ENCODE peak calls at places on chromosomes 11 and 22, in nine cellular contexts. P is A549, W is thoracic aorta, H is AG04449, V is astrocyte, C is cardiac muscle cell, J is RWPE1, N is GM13977, O is foreskin fibroblast. S is an unnamed sample.

GRCh38 chr22:17563936-17564391 is 666 bp downstream of the SLC25A18 start:
- DNase-seq in P (no peak), W (no peak), H (no peak), V (peak), C (no peak), J (no peak), N (no peak), O (peak), S (no peak)

GRCh38 chr11:102081313-102081712 is 28.9 kb upstream of the YAP1 start:
- DNase-seq in P (no peak), W (no peak), H (no peak), V (no peak), C (no peak), J (no peak), N (no peak), O (peak), S (no peak)

GRCh38 chr22:19228174-19228573 is 49.6 kb upstream of the SLC25A1 start:
- DNase-seq in P (no peak), W (no peak), H (no peak), V (no peak), C (no peak), J (no peak), N (no peak), O (no peak), S (no peak)

GRCh38 chr11:45087761-45088160 is 58.7 kb upstream of the PRDM11 start:
- DNase-seq in P (no peak), W (no peak), H (no peak), V (no peak), C (no peak), J (no peak), N (no peak), O (peak), S (no peak)

GRCh38 chr11:77819921-77820564 is 479 bp downstream of the RSF1 start:
- DNase-seq in P (peak), W (no peak), H (no peak), V (peak), C (peak), J (peak), N (peak), O (peak), S (no peak)

GRCh38 chr11:45333506-45333971 is 47.4 kb upstream of the SYT13 start:
- DNase-seq in P (peak), W (no peak), H (no peak), V (peak), C (no peak), J (peak), N (no peak), O (peak), S (no peak)

GRCh38 chr11:126654886-126655806 is 299.7 kb downstream of the ST3GAL4 start:
- DNase-seq in P (no peak), W (no peak), H (no peak), V (no peak), C (no peak), J (no peak), N (no peak), O (no peak), S (no peak)

GRCh38 chr11:78420255-78420764 is 2.7 kb upstream of the GAB2 start:
- DNase-seq in P (peak), W (no peak), H (peak), V (peak), C (peak), J (peak), N (peak), O (peak), S (peak)

GRCh38 chr11:45017329-45017728 is 66.6 kb upstream of the TP53I11 start:
- DNase-seq in P (no peak), W (no peak), H (no peak), V (no peak), C (peak), J (no peak), N (no peak), O (no peak), S (no peak)

GRCh38 chr11:117072517-117073218 is 25.6 kb downstream of the SIK3 start:
- DNase-seq in P (peak), W (no peak), H (peak), V (peak), C (no peak), J (peak), N (no peak), O (peak), S (no peak)

GRCh38 chr11:104764718-104765045 is 133.6 kb downstream of the CASP12 start:
- DNase-seq in P (no peak), W (no peak), H (no peak), V (peak), C (no peak), J (no peak), N (no peak), O (no peak), S (no peak)

GRCh38 chr22:50518628-50519027 is 6.8 kb downstream of the SCO2 start:
- DNase-seq in P (no peak), W (no peak), H (no peak), V (no peak), C (no peak), J (no peak), N (no peak), O (no peak), S (no peak)

GRCh38 chr11:62130498-62131464 is 7.0 kb downstream of the INCENP start:
- DNase-seq in P (no peak), W (no peak), H (no peak), V (no peak), C (no peak), J (no peak), N (no peak), O (no peak), S (no peak)

GRCh38 chr11:17777086-17777725 is 42.6 kb downstream of the KCNC1 start:
- DNase-seq in P (no peak), W (no peak), H (no peak), V (no peak), C (no peak), J (no peak), N (no peak), O (no peak), S (no peak)

GRCh38 chr11:88098289-88098688 is 77.0 kb downstream of the RAB38 start:
- DNase-seq in P (no peak), W (no peak), H (no peak), V (peak), C (no peak), J (no peak), N (no peak), O (no peak), S (no peak)

GRCh38 chr11:80849253-80849652 is 1408.4 kb upstream of the TENM4 start:
- DNase-seq in P (no peak), W (no peak), H (no peak), V (no peak), C (no peak), J (no peak), N (no peak), O (no peak), S (no peak)

GRCh38 chr22:47176573-47177333 is 414.3 kb downstream of the TBC1D22A start:
- DNase-seq in P (no peak), W (no peak), H (no peak), V (no peak), C (no peak), J (no peak), N (no peak), O (no peak), S (no peak)

GRCh38 chr11:107707807-107708206 is 4.0 kb downstream of the SLN start:
- DNase-seq in P (no peak), W (no peak), H (no peak), V (no peak), C (no peak), J (no peak), N (no peak), O (no peak), S (no peak)

GRCh38 chr22:27930246-27931060 is 11.4 kb upstream of the PITPNB start:
- DNase-seq in P (no peak), W (no peak), H (no peak), V (no peak), C (no peak), J (peak), N (no peak), O (peak), S (no peak)

GRCh38 chr22:37519268-37520195 is at the start of gene CARD10:
- DNase-seq in P (peak), W (no peak), H (no peak), V (no peak), C (peak), J (no peak), N (peak), O (peak), S (no peak)

GRCh38 chr11:2843551-2843950 is 42.0 kb downstream of the CDKN1C start:
- DNase-seq in P (no peak), W (no peak), H (no peak), V (no peak), C (no peak), J (no peak), N (no peak), O (no peak), S (no peak)

GRCh38 chr11:124440608-124441007 is 4.9 kb downstream of the OR8B8 start:
- DNase-seq in P (no peak), W (no peak), H (no peak), V (no peak), C (no peak), J (no peak), N (no peak), O (no peak), S (no peak)

GRCh38 chr11:112277937-112278336 is 17.3 kb upstream of the PLET1 start:
- DNase-seq in P (no peak), W (no peak), H (no peak), V (peak), C (no peak), J (no peak), N (no peak), O (peak), S (no peak)

GRCh38 chr11:3837793-3838192 is 3.0 kb downstream of the RHOG start:
- DNase-seq in P (no peak), W (no peak), H (no peak), V (no peak), C (no peak), J (no peak), N (no peak), O (peak), S (no peak)

GRCh38 chr11:73047773-73048371 is 94.2 kb downstream of the FCHSD2 start:
- DNase-seq in P (no peak), W (no peak), H (no peak), V (no peak), C (no peak), J (no peak), N (peak), O (no peak), S (no peak)

GRCh38 chr22:46894081-46894671 is 131.7 kb downstream of the TBC1D22A start:
- DNase-seq in P (no peak), W (no peak), H (no peak), V (no peak), C (no peak), J (no peak), N (no peak), O (peak), S (no peak)

GRCh38 chr22:29758068-29758622 is 8.7 kb downstream of the ZMAT5 start:
- DNase-seq in P (no peak), W (no peak), H (no peak), V (no peak), C (no peak), J (no peak), N (no peak), O (no peak), S (no peak)

GRCh38 chr11:61091373-61092279 is 10.7 kb upstream of the CD5 start:
- DNase-seq in P (no peak), W (no peak), H (no peak), V (peak), C (peak), J (peak), N (peak), O (peak), S (no peak)

GRCh38 chr11:121540627-121541026 is 87.9 kb upstream of the SORL1-AS1 start:
- DNase-seq in P (no peak), W (no peak), H (no peak), V (peak), C (no peak), J (peak), N (no peak), O (no peak), S (no peak)

GRCh38 chr11:112886707-112887370 is 74.4 kb upstream of the NCAM1 start:
- DNase-seq in P (no peak), W (no peak), H (no peak), V (peak), C (no peak), J (no peak), N (no peak), O (peak), S (no peak)

GRCh38 chr11:85316967-85317366 is 310.2 kb downstream of the DLG2 start:
- DNase-seq in P (no peak), W (no peak), H (no peak), V (no peak), C (no peak), J (no peak), N (peak), O (no peak), S (no peak)

GRCh38 chr11:106403751-106404150 is 326.3 kb downstream of the AASDHPPT start:
- DNase-seq in P (no peak), W (no peak), H (no peak), V (no peak), C (no peak), J (no peak), N (no peak), O (no peak), S (no peak)

DNA sequence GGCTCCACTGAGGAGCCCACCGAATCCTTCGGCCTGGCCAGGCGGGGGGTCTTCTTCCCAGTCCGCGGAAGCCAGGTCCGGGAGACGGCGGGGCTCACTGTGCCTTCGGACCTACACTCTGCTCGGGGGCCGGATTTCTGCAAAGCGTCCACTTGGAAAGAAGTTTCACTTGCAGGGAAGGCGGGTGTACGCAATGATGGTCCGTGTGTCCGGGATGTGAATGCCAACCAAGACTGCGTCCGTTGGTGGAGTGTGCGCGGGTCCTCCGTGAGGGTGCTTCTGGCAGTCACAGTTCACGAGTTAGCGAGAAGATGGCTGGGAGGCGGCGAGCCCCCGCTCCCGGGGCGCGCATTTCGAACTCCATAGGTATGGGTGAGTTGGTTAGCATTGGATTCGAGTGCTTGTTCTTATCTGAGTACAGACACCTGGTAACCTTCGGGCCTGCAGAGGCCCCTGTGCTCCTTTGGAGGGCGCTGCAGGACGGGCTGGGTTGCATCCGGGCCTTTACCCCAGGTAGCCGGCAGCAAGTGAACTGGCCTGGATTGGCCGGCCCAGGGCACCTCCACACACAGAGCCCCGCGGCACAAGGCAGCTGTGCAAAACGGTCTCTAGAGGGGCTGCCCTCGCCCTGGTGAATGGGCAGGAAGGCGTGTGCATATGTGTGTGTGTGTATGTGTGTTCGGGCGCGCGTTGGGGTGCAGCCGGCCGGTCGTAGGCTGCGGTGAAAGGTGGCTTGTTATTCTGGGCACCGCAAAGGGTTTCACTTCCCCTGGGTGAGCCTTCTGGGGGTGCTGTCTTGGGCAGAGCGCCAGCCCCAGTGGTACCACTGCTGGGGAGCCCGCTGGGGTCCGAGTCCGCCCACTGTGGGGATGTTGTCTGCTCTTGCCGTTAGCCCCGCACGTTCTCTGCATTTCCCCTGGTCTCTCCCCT is 13.3 kb upstream of the CYP2R1 start:
- DNase-seq in P (peak), W (no peak), H (no peak), V (peak), C (peak), J (no peak), N (peak), O (peak), S (peak)
- TF ChIP-seq CTCF in P (no peak), W (peak), H (peak), V (no peak), C (peak), J (peak), N (peak), O (no peak), S (no peak)

DNA sequence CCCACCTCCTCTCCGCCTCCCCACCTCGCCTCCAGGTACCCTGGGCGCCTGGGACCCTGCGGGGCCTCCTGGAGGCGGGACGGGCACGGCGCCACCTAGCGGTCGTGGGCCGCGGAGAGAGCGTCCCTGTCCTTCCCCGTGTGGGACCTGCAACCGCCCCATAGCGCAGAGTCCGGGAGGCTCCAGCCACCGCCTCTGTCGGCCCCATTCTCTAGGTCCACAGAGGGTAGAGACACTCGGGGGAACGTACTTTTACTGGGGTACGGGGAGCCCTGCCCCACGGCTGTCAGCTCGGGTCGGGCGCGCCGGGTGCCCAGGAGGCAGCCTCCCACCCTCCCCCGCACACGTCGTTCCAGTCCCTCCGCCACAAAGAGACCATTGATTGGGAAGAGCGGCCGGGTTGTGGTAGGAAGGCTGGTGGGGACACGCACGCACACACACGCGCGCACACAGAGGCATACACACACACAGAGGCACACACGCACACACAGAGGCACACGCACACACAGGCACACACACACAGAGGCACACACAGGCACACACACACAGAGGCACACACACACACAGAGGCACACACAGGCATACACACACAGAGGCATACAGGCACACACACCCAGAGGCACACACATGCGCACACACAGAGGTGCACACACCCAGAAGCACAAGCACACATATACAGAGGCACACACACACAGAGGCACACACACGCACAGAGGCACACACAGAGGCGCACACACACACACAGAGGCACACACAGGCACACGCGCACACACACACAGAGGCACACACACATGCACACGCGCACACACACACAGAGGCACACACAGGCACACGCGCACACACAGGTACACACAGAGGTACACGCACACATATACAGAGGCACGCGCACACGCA is 12.6 kb upstream of the NECTIN1 start:
- DNase-seq in P (peak), W (no peak), H (no peak), V (no peak), C (peak), J (no peak), N (peak), O (peak), S (no peak)
- TF ChIP-seq CTCF in P (peak), W (peak), H (peak), V (peak), C (peak), J (peak), N (peak), O (peak), S (peak)

DNA sequence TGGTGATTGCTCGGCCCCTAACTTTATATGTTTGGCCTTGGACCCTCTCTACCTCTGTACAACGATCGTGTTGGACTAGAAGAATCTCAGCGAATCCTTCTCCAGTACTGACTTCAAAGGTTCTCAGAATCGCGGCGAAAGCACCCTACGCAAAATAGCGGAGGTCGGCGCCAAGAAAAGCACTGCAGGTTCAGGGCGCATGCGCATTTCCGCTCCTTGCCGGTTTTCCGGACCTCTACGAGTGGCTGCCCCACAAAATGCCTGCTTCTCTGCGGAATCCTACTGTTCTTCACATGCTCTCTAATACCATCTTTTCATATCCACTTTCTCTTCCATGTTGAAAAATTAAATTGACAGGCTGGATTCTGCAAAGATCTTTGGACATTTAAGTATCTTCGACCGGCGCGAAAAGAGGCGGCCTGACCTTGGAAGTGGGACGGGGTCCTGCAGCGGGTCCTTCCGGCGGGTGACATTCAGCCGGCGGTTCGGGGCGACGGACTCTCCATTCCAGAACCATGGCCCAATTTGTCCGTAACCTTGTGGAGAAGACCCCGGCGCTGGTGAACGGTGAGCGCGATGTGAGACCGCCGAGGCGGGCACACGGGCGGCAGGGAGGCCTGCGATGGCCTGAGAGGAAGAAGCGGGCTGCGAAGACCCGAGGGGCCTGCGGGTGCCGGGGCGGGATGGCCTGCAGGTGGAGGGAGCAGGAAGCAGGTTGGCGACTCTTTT is at the start of gene ATP5MG:
- DNase-seq in P (peak), W (peak), H (no peak), V (peak), C (peak), J (peak), N (peak), O (peak), S (peak)
- TF ChIP-seq CTCF in P (no peak), W (no peak), H (no peak), V (no peak), C (no peak), J (no peak), N (no peak), O (no peak), S (no peak)

DNA sequence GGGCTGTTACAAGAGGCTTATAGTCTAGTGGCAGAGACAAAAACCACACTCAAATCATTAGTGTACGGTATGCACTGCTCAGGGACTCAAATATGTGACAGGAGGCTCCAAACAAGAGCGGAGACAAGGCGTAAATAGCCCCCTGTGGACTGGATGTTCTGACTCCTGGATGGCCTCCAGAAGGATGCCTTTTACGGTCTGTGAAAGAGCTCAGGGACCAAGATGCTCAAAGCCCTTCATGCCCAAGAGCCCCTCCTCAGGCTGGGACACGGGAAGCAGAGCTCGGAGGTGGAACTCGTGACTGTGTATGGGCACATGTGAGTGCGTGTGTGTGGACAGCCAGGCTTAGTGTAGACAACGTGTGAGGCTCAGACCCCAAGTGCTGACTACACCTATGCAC is 9.7 kb downstream of the PPM1F start:
- DNase-seq in P (no peak), W (no peak), H (no peak), V (no peak), C (no peak), J (no peak), N (no peak), O (no peak), S (no peak)
- TF ChIP-seq CTCF in P (no peak), W (no peak), H (no peak), V (no peak), C (no peak), J (no peak), N (no peak), O (no peak), S (no peak)

GRCh38 chr11:33039274-33040126 is at the start of gene TCP11L1:
- DNase-seq in P (peak), W (peak), H (peak), V (peak), C (peak), J (peak), N (peak), O (peak), S (peak)
- TF ChIP-seq CTCF in P (no peak), W (no peak), H (no peak), V (no peak), C (no peak), J (no peak), N (no peak), O (no peak), S (no peak)

GRCh38 chr22:20777420-20778177 is 3.7 kb downstream of the SERPIND1 start:
- DNase-seq in P (peak), W (no peak), H (peak), V (peak), C (peak), J (peak), N (no peak), O (peak), S (no peak)
- TF ChIP-seq CTCF in P (peak), W (no peak), H (no peak), V (no peak), C (peak), J (no peak), N (no peak), O (no peak), S (peak)

S was measured in D721Med.